ENCODE peak calls at places on chromosome 1, in eight cellular contexts. One of them, this sample, is unnamed.
A peak's percentile ranks its signal among the peaks of the same experiment; 100 is the strongest.

GRCh38 chr1:21149430-21149861 is 27.3 kb downstream of the EIF4G3 start:
- DNase-seq in activated T-helper 1 cell treated with anti-CD3 and anti-CD28 coated beads, Interleukin-12 subunit alpha, Interleukin-12 subunit beta, Interleukin-2, Interleukin-4 antibody, amounts not matched to agents 30 ng/mL and 10 ng/mL and 1 ng/mL, durations not matched to agents 14 hours and 24 hours and 36 hours: no peak
- DNase-seq in T-helper 2 cell: no peak
- DNase-seq in Daoy: peak; percentile 16
- DNase-seq in CD4-positive, alpha-beta memory T cell: no peak
- DNase-seq in activated gamma-delta T cell treated with anti-CD3 and anti-CD28 coated beads, Interleukin-2, amount 50 U/mL, for 16 hours: no peak
- DNase-seq in cerebellum: peak; percentile 59
- DNase-seq in activated CD4-positive, alpha-beta T cell treated with anti-CD3 and anti-CD28 coated beads, Interleukin-2, amount 50 U/mL, for 48 hours: no peak
- DNase-seq in this sample: peak; percentile 72

GRCh38 chr1:248215880-248216279 is 15.3 kb upstream of the OR2M4 start:
- DNase-seq in activated gamma-delta T cell treated with anti-CD3 and anti-CD28 coated beads, Interleukin-2, amount 50 U/mL, for 16 hours: no peak
- DNase-seq in CD4-positive, alpha-beta memory T cell: no peak
- DNase-seq in cerebellum: no peak
- DNase-seq in activated CD4-positive, alpha-beta T cell treated with anti-CD3 and anti-CD28 coated beads, Interleukin-2, amount 50 U/mL, for 48 hours: no peak
- DNase-seq in Daoy: no peak
- DNase-seq in T-helper 2 cell: no peak
- DNase-seq in activated T-helper 1 cell treated with anti-CD3 and anti-CD28 coated beads, Interleukin-12 subunit alpha, Interleukin-12 subunit beta, Interleukin-2, Interleukin-4 antibody, amounts not matched to agents 30 ng/mL and 10 ng/mL and 1 ng/mL, durations not matched to agents 14 hours and 24 hours and 36 hours: no peak
- DNase-seq in this sample: no peak

GRCh38 chr1:186152227-186152944 is 222.7 kb downstream of the TPR start:
- DNase-seq in activated gamma-delta T cell treated with anti-CD3 and anti-CD28 coated beads, Interleukin-2, amount 50 U/mL, for 16 hours: no peak
- DNase-seq in activated T-helper 1 cell treated with anti-CD3 and anti-CD28 coated beads, Interleukin-12 subunit alpha, Interleukin-12 subunit beta, Interleukin-2, Interleukin-4 antibody, amounts not matched to agents 30 ng/mL and 10 ng/mL and 1 ng/mL, durations not matched to agents 14 hours and 24 hours and 36 hours: no peak
- DNase-seq in activated CD4-positive, alpha-beta T cell treated with anti-CD3 and anti-CD28 coated beads, Interleukin-2, amount 50 U/mL, for 48 hours: no peak
- DNase-seq in CD4-positive, alpha-beta memory T cell: no peak
- DNase-seq in Daoy: peak; percentile 75
- DNase-seq in T-helper 2 cell: no peak
- DNase-seq in cerebellum: no peak
- DNase-seq in this sample: peak; percentile 72

GRCh38 chr1:205301842-205302588 is 19.5 kb downstream of the NUAK2 start:
- DNase-seq in T-helper 2 cell: no peak
- DNase-seq in Daoy: peak; percentile 51
- DNase-seq in activated T-helper 1 cell treated with anti-CD3 and anti-CD28 coated beads, Interleukin-12 subunit alpha, Interleukin-12 subunit beta, Interleukin-2, Interleukin-4 antibody, amounts not matched to agents 30 ng/mL and 10 ng/mL and 1 ng/mL, durations not matched to agents 14 hours and 24 hours and 36 hours: no peak
- DNase-seq in cerebellum: no peak
- DNase-seq in CD4-positive, alpha-beta memory T cell: no peak
- DNase-seq in activated gamma-delta T cell treated with anti-CD3 and anti-CD28 coated beads, Interleukin-2, amount 50 U/mL, for 16 hours: no peak
- DNase-seq in activated CD4-positive, alpha-beta T cell treated with anti-CD3 and anti-CD28 coated beads, Interleukin-2, amount 50 U/mL, for 48 hours: no peak
- DNase-seq in this sample: no peak

GRCh38 chr1:114023377-114023776 is 44.1 kb downstream of the OLFML3 start:
- DNase-seq in T-helper 2 cell: no peak
- DNase-seq in activated CD4-positive, alpha-beta T cell treated with anti-CD3 and anti-CD28 coated beads, Interleukin-2, amount 50 U/mL, for 48 hours: no peak
- DNase-seq in cerebellum: no peak
- DNase-seq in Daoy: no peak
- DNase-seq in activated T-helper 1 cell treated with anti-CD3 and anti-CD28 coated beads, Interleukin-12 subunit alpha, Interleukin-12 subunit beta, Interleukin-2, Interleukin-4 antibody, amounts not matched to agents 30 ng/mL and 10 ng/mL and 1 ng/mL, durations not matched to agents 14 hours and 24 hours and 36 hours: no peak
- DNase-seq in activated gamma-delta T cell treated with anti-CD3 and anti-CD28 coated beads, Interleukin-2, amount 50 U/mL, for 16 hours: no peak
- DNase-seq in CD4-positive, alpha-beta memory T cell: no peak
- DNase-seq in this sample: no peak

GRCh38 chr1:240254778-240255291 is 163.2 kb downstream of the FMN2 start:
- DNase-seq in Daoy: no peak
- DNase-seq in cerebellum: no peak
- DNase-seq in activated gamma-delta T cell treated with anti-CD3 and anti-CD28 coated beads, Interleukin-2, amount 50 U/mL, for 16 hours: no peak
- DNase-seq in activated CD4-positive, alpha-beta T cell treated with anti-CD3 and anti-CD28 coated beads, Interleukin-2, amount 50 U/mL, for 48 hours: no peak
- DNase-seq in CD4-positive, alpha-beta memory T cell: no peak
- DNase-seq in activated T-helper 1 cell treated with anti-CD3 and anti-CD28 coated beads, Interleukin-12 subunit alpha, Interleukin-12 subunit beta, Interleukin-2, Interleukin-4 antibody, amounts not matched to agents 30 ng/mL and 10 ng/mL and 1 ng/mL, durations not matched to agents 14 hours and 24 hours and 36 hours: no peak
- DNase-seq in T-helper 2 cell: no peak
- DNase-seq in this sample: no peak

GRCh38 chr1:240193699-240194098 is 102.0 kb downstream of the FMN2 start:
- DNase-seq in activated CD4-positive, alpha-beta T cell treated with anti-CD3 and anti-CD28 coated beads, Interleukin-2, amount 50 U/mL, for 48 hours: no peak
- DNase-seq in Daoy: no peak
- DNase-seq in CD4-positive, alpha-beta memory T cell: no peak
- DNase-seq in T-helper 2 cell: no peak
- DNase-seq in activated T-helper 1 cell treated with anti-CD3 and anti-CD28 coated beads, Interleukin-12 subunit alpha, Interleukin-12 subunit beta, Interleukin-2, Interleukin-4 antibody, amounts not matched to agents 30 ng/mL and 10 ng/mL and 1 ng/mL, durations not matched to agents 14 hours and 24 hours and 36 hours: no peak
- DNase-seq in cerebellum: no peak
- DNase-seq in activated gamma-delta T cell treated with anti-CD3 and anti-CD28 coated beads, Interleukin-2, amount 50 U/mL, for 16 hours: no peak
- DNase-seq in this sample: no peak

GRCh38 chr1:64110924-64111777 is 92.3 kb upstream of the UBE2U start:
- DNase-seq in CD4-positive, alpha-beta memory T cell: no peak
- DNase-seq in activated T-helper 1 cell treated with anti-CD3 and anti-CD28 coated beads, Interleukin-12 subunit alpha, Interleukin-12 subunit beta, Interleukin-2, Interleukin-4 antibody, amounts not matched to agents 30 ng/mL and 10 ng/mL and 1 ng/mL, durations not matched to agents 14 hours and 24 hours and 36 hours: no peak
- DNase-seq in cerebellum: no peak
- DNase-seq in T-helper 2 cell: no peak
- DNase-seq in activated gamma-delta T cell treated with anti-CD3 and anti-CD28 coated beads, Interleukin-2, amount 50 U/mL, for 16 hours: no peak
- DNase-seq in Daoy: peak; percentile 33
- DNase-seq in activated CD4-positive, alpha-beta T cell treated with anti-CD3 and anti-CD28 coated beads, Interleukin-2, amount 50 U/mL, for 48 hours: no peak
- DNase-seq in this sample: no peak

GRCh38 chr1:228392111-228392936 is 14.3 kb downstream of the TRIM11 start:
- DNase-seq in cerebellum: no peak
- DNase-seq in activated CD4-positive, alpha-beta T cell treated with anti-CD3 and anti-CD28 coated beads, Interleukin-2, amount 50 U/mL, for 48 hours: no peak
- DNase-seq in activated T-helper 1 cell treated with anti-CD3 and anti-CD28 coated beads, Interleukin-12 subunit alpha, Interleukin-12 subunit beta, Interleukin-2, Interleukin-4 antibody, amounts not matched to agents 30 ng/mL and 10 ng/mL and 1 ng/mL, durations not matched to agents 14 hours and 24 hours and 36 hours: no peak
- DNase-seq in activated gamma-delta T cell treated with anti-CD3 and anti-CD28 coated beads, Interleukin-2, amount 50 U/mL, for 16 hours: no peak
- DNase-seq in T-helper 2 cell: no peak
- DNase-seq in CD4-positive, alpha-beta memory T cell: no peak
- DNase-seq in Daoy: peak; percentile 60
- DNase-seq in this sample: peak; percentile 55

GRCh38 chr1:101128851-101129250 is 103.3 kb upstream of the DPH5 start:
- DNase-seq in Daoy: no peak
- DNase-seq in T-helper 2 cell: no peak
- DNase-seq in activated T-helper 1 cell treated with anti-CD3 and anti-CD28 coated beads, Interleukin-12 subunit alpha, Interleukin-12 subunit beta, Interleukin-2, Interleukin-4 antibody, amounts not matched to agents 30 ng/mL and 10 ng/mL and 1 ng/mL, durations not matched to agents 14 hours and 24 hours and 36 hours: no peak
- DNase-seq in activated gamma-delta T cell treated with anti-CD3 and anti-CD28 coated beads, Interleukin-2, amount 50 U/mL, for 16 hours: no peak
- DNase-seq in cerebellum: no peak
- DNase-seq in activated CD4-positive, alpha-beta T cell treated with anti-CD3 and anti-CD28 coated beads, Interleukin-2, amount 50 U/mL, for 48 hours: no peak
- DNase-seq in CD4-positive, alpha-beta memory T cell: peak; percentile 31
- DNase-seq in this sample: no peak

GRCh38 chr1:147567594-147568381 is 26.5 kb downstream of the BCL9 start:
- DNase-seq in activated T-helper 1 cell treated with anti-CD3 and anti-CD28 coated beads, Interleukin-12 subunit alpha, Interleukin-12 subunit beta, Interleukin-2, Interleukin-4 antibody, amounts not matched to agents 30 ng/mL and 10 ng/mL and 1 ng/mL, durations not matched to agents 14 hours and 24 hours and 36 hours: no peak
- DNase-seq in activated CD4-positive, alpha-beta T cell treated with anti-CD3 and anti-CD28 coated beads, Interleukin-2, amount 50 U/mL, for 48 hours: no peak
- DNase-seq in T-helper 2 cell: no peak
- DNase-seq in cerebellum: no peak
- DNase-seq in Daoy: no peak
- DNase-seq in CD4-positive, alpha-beta memory T cell: no peak
- DNase-seq in activated gamma-delta T cell treated with anti-CD3 and anti-CD28 coated beads, Interleukin-2, amount 50 U/mL, for 16 hours: no peak
- DNase-seq in this sample: no peak

GRCh38 chr1:31976401-31976800 is 37.3 kb upstream of the KHDRBS1 start:
- DNase-seq in activated gamma-delta T cell treated with anti-CD3 and anti-CD28 coated beads, Interleukin-2, amount 50 U/mL, for 16 hours: no peak
- DNase-seq in CD4-positive, alpha-beta memory T cell: no peak
- DNase-seq in cerebellum: no peak
- DNase-seq in Daoy: peak; percentile 56
- DNase-seq in activated CD4-positive, alpha-beta T cell treated with anti-CD3 and anti-CD28 coated beads, Interleukin-2, amount 50 U/mL, for 48 hours: no peak
- DNase-seq in activated T-helper 1 cell treated with anti-CD3 and anti-CD28 coated beads, Interleukin-12 subunit alpha, Interleukin-12 subunit beta, Interleukin-2, Interleukin-4 antibody, amounts not matched to agents 30 ng/mL and 10 ng/mL and 1 ng/mL, durations not matched to agents 14 hours and 24 hours and 36 hours: no peak
- DNase-seq in T-helper 2 cell: no peak
- DNase-seq in this sample: peak; percentile 56

GRCh38 chr1:100713636-100714035 is 5.9 kb upstream of the VCAM1 start:
- DNase-seq in activated CD4-positive, alpha-beta T cell treated with anti-CD3 and anti-CD28 coated beads, Interleukin-2, amount 50 U/mL, for 48 hours: no peak
- DNase-seq in Daoy: peak; percentile 62
- DNase-seq in CD4-positive, alpha-beta memory T cell: no peak
- DNase-seq in cerebellum: no peak
- DNase-seq in activated T-helper 1 cell treated with anti-CD3 and anti-CD28 coated beads, Interleukin-12 subunit alpha, Interleukin-12 subunit beta, Interleukin-2, Interleukin-4 antibody, amounts not matched to agents 30 ng/mL and 10 ng/mL and 1 ng/mL, durations not matched to agents 14 hours and 24 hours and 36 hours: no peak
- DNase-seq in T-helper 2 cell: no peak
- DNase-seq in activated gamma-delta T cell treated with anti-CD3 and anti-CD28 coated beads, Interleukin-2, amount 50 U/mL, for 16 hours: no peak
- DNase-seq in this sample: no peak

GRCh38 chr1:240827786-240828185 is 215.8 kb upstream of the GREM2 start:
- DNase-seq in activated T-helper 1 cell treated with anti-CD3 and anti-CD28 coated beads, Interleukin-12 subunit alpha, Interleukin-12 subunit beta, Interleukin-2, Interleukin-4 antibody, amounts not matched to agents 30 ng/mL and 10 ng/mL and 1 ng/mL, durations not matched to agents 14 hours and 24 hours and 36 hours: no peak
- DNase-seq in cerebellum: no peak
- DNase-seq in Daoy: no peak
- DNase-seq in T-helper 2 cell: no peak
- DNase-seq in CD4-positive, alpha-beta memory T cell: no peak
- DNase-seq in activated gamma-delta T cell treated with anti-CD3 and anti-CD28 coated beads, Interleukin-2, amount 50 U/mL, for 16 hours: no peak
- DNase-seq in activated CD4-positive, alpha-beta T cell treated with anti-CD3 and anti-CD28 coated beads, Interleukin-2, amount 50 U/mL, for 48 hours: no peak
- DNase-seq in this sample: no peak